ENCODE peak calls at places on chromosomes 11 and 22, in seven cellular contexts. One of them, this sample, is unnamed.

GRCh38 chr11:46728659-46729040 is 9.6 kb downstream of the F2 start:
- DNase-seq in osteocyte: no peak
- DNase-seq in activated T-helper 1 cell treated with Interleukin-2 at 50 U/mL for 16 hours: no peak
- DNase-seq in mesendoderm: no peak
- DNase-seq in heart left ventricle: no peak
- DNase-seq in cardiac muscle cell: no peak
- DNase-seq in activated naive CD4-positive, alpha-beta T cell: no peak
- DNase-seq in this sample: no peak

GRCh38 chr11:69249641-69250502 is 44.1 kb upstream of the MYEOV start:
- DNase-seq in heart left ventricle: no peak
- DNase-seq in mesendoderm: peak
- DNase-seq in activated T-helper 1 cell treated with Interleukin-2 at 50 U/mL for 16 hours: no peak
- DNase-seq in osteocyte: peak
- DNase-seq in cardiac muscle cell: peak
- DNase-seq in activated naive CD4-positive, alpha-beta T cell: no peak
- DNase-seq in this sample: no peak

GRCh38 chr11:62506413-62506940 is 40.1 kb downstream of the AHNAK start:
- DNase-seq in activated naive CD4-positive, alpha-beta T cell: no peak
- DNase-seq in osteocyte: no peak
- DNase-seq in activated T-helper 1 cell treated with Interleukin-2 at 50 U/mL for 16 hours: no peak
- DNase-seq in mesendoderm: no peak
- DNase-seq in cardiac muscle cell: no peak
- DNase-seq in heart left ventricle: no peak
- DNase-seq in this sample: no peak

GRCh38 chr22:19814428-19814827 is 40.2 kb downstream of the GNB1L start:
- DNase-seq in mesendoderm: no peak
- DNase-seq in heart left ventricle: no peak
- DNase-seq in activated T-helper 1 cell treated with Interleukin-2 at 50 U/mL for 16 hours: no peak
- DNase-seq in activated naive CD4-positive, alpha-beta T cell: no peak
- DNase-seq in cardiac muscle cell: no peak
- DNase-seq in osteocyte: no peak
- DNase-seq in this sample: peak

GRCh38 chr11:127804775-127805446 is 782.4 kb downstream of the ETS1 start:
- DNase-seq in activated T-helper 1 cell treated with Interleukin-2 at 50 U/mL for 16 hours: no peak
- DNase-seq in activated naive CD4-positive, alpha-beta T cell: no peak
- DNase-seq in mesendoderm: no peak
- DNase-seq in cardiac muscle cell: no peak
- DNase-seq in osteocyte: no peak
- DNase-seq in heart left ventricle: no peak
- DNase-seq in this sample: no peak

GRCh38 chr11:2685051-2685450 is 14.7 kb downstream of the KCNQ1OT1 start:
- DNase-seq in osteocyte: no peak
- DNase-seq in cardiac muscle cell: no peak
- DNase-seq in mesendoderm: no peak
- DNase-seq in heart left ventricle: no peak
- DNase-seq in activated naive CD4-positive, alpha-beta T cell: no peak
- DNase-seq in activated T-helper 1 cell treated with Interleukin-2 at 50 U/mL for 16 hours: no peak
- DNase-seq in this sample: no peak

GRCh38 chr11:38060930-38061329 is 1462.9 kb upstream of the RAG2 start:
- DNase-seq in osteocyte: no peak
- DNase-seq in mesendoderm: peak
- DNase-seq in heart left ventricle: no peak
- DNase-seq in activated T-helper 1 cell treated with Interleukin-2 at 50 U/mL for 16 hours: no peak
- DNase-seq in activated naive CD4-positive, alpha-beta T cell: no peak
- DNase-seq in cardiac muscle cell: no peak
- DNase-seq in this sample: no peak

GRCh38 chr22:37284807-37285355 is 2.6 kb downstream of the CYTH4 start:
- DNase-seq in cardiac muscle cell: no peak
- DNase-seq in activated T-helper 1 cell treated with Interleukin-2 at 50 U/mL for 16 hours: peak
- DNase-seq in activated naive CD4-positive, alpha-beta T cell: peak
- DNase-seq in heart left ventricle: peak
- DNase-seq in osteocyte: no peak
- DNase-seq in mesendoderm: no peak
- DNase-seq in this sample: no peak

GRCh38 chr11:72079776-72080325 is 491 bp downstream of the NUMA1 start:
- DNase-seq in osteocyte: no peak
- DNase-seq in cardiac muscle cell: no peak
- DNase-seq in activated T-helper 1 cell treated with Interleukin-2 at 50 U/mL for 16 hours: no peak
- DNase-seq in mesendoderm: no peak
- DNase-seq in activated naive CD4-positive, alpha-beta T cell: no peak
- DNase-seq in heart left ventricle: no peak
- DNase-seq in this sample: no peak

GRCh38 chr11:73359930-73360742 is 16.1 kb upstream of the RELT start:
- DNase-seq in activated naive CD4-positive, alpha-beta T cell: peak
- DNase-seq in heart left ventricle: no peak
- DNase-seq in activated T-helper 1 cell treated with Interleukin-2 at 50 U/mL for 16 hours: no peak
- DNase-seq in osteocyte: no peak
- DNase-seq in cardiac muscle cell: peak
- DNase-seq in mesendoderm: peak
- DNase-seq in this sample: no peak

GRCh38 chr11:103367650-103368049 is 258.4 kb downstream of the DYNC2H1 start:
- DNase-seq in activated T-helper 1 cell treated with Interleukin-2 at 50 U/mL for 16 hours: no peak
- DNase-seq in mesendoderm: no peak
- DNase-seq in activated naive CD4-positive, alpha-beta T cell: no peak
- DNase-seq in cardiac muscle cell: no peak
- DNase-seq in heart left ventricle: no peak
- DNase-seq in osteocyte: no peak
- DNase-seq in this sample: no peak

GRCh38 chr22:30602049-30602448 is 4.9 kb upstream of the TCN2 start:
- DNase-seq in osteocyte: no peak
- DNase-seq in activated T-helper 1 cell treated with Interleukin-2 at 50 U/mL for 16 hours: no peak
- DNase-seq in cardiac muscle cell: peak
- DNase-seq in activated naive CD4-positive, alpha-beta T cell: no peak
- DNase-seq in heart left ventricle: no peak
- DNase-seq in mesendoderm: peak
- DNase-seq in this sample: no peak

GRCh38 chr22:36991220-36991619 is 28.0 kb downstream of the TST start:
- DNase-seq in osteocyte: no peak
- DNase-seq in activated naive CD4-positive, alpha-beta T cell: no peak
- DNase-seq in cardiac muscle cell: no peak
- DNase-seq in activated T-helper 1 cell treated with Interleukin-2 at 50 U/mL for 16 hours: no peak
- DNase-seq in mesendoderm: peak
- DNase-seq in heart left ventricle: no peak
- DNase-seq in this sample: no peak

GRCh38 chr22:46060292-46061123 is 83.5 kb upstream of the WNT7B start:
- DNase-seq in activated naive CD4-positive, alpha-beta T cell: no peak
- DNase-seq in heart left ventricle: no peak
- DNase-seq in mesendoderm: no peak
- DNase-seq in activated T-helper 1 cell treated with Interleukin-2 at 50 U/mL for 16 hours: no peak
- DNase-seq in osteocyte: no peak
- DNase-seq in cardiac muscle cell: no peak
- DNase-seq in this sample: no peak

GRCh38 chr22:33864723-33865130 is 55.5 kb downstream of the LARGE1 start:
- DNase-seq in osteocyte: no peak
- DNase-seq in mesendoderm: no peak
- DNase-seq in heart left ventricle: peak
- DNase-seq in activated naive CD4-positive, alpha-beta T cell: no peak
- DNase-seq in activated T-helper 1 cell treated with Interleukin-2 at 50 U/mL for 16 hours: no peak
- DNase-seq in cardiac muscle cell: peak
- DNase-seq in this sample: no peak

GRCh38 chr11:78796956-78797355 is 222.3 kb upstream of the NARS2 start:
- DNase-seq in osteocyte: no peak
- DNase-seq in activated naive CD4-positive, alpha-beta T cell: no peak
- DNase-seq in mesendoderm: no peak
- DNase-seq in heart left ventricle: no peak
- DNase-seq in cardiac muscle cell: peak
- DNase-seq in activated T-helper 1 cell treated with Interleukin-2 at 50 U/mL for 16 hours: no peak
- DNase-seq in this sample: no peak

GRCh38 chr22:49244466-49245420 is 582.9 kb downstream of the BRD1 start:
- DNase-seq in activated T-helper 1 cell treated with Interleukin-2 at 50 U/mL for 16 hours: no peak
- DNase-seq in osteocyte: peak
- DNase-seq in cardiac muscle cell: no peak
- DNase-seq in activated naive CD4-positive, alpha-beta T cell: no peak
- DNase-seq in mesendoderm: no peak
- DNase-seq in heart left ventricle: no peak
- DNase-seq in this sample: peak

GRCh38 chr11:43917851-43918250 is 24.6 kb upstream of the C11orf96 start:
- DNase-seq in mesendoderm: no peak
- DNase-seq in heart left ventricle: no peak
- DNase-seq in activated T-helper 1 cell treated with Interleukin-2 at 50 U/mL for 16 hours: no peak
- DNase-seq in activated naive CD4-positive, alpha-beta T cell: no peak
- DNase-seq in cardiac muscle cell: no peak
- DNase-seq in osteocyte: no peak
- DNase-seq in this sample: no peak

GRCh38 chr22:36439481-36440271 is 41.8 kb downstream of the TXN2 start:
- DNase-seq in cardiac muscle cell: peak
- DNase-seq in osteocyte: peak
- DNase-seq in heart left ventricle: peak
- DNase-seq in mesendoderm: peak
- DNase-seq in activated naive CD4-positive, alpha-beta T cell: no peak
- DNase-seq in activated T-helper 1 cell treated with Interleukin-2 at 50 U/mL for 16 hours: no peak
- DNase-seq in this sample: no peak

GRCh38 chr11:68431984-68432600 is 28.5 kb upstream of the PPP6R3 start:
- DNase-seq in osteocyte: no peak
- DNase-seq in activated naive CD4-positive, alpha-beta T cell: no peak
- DNase-seq in heart left ventricle: no peak
- DNase-seq in mesendoderm: no peak
- DNase-seq in cardiac muscle cell: no peak
- DNase-seq in activated T-helper 1 cell treated with Interleukin-2 at 50 U/mL for 16 hours: no peak
- DNase-seq in this sample: no peak

GRCh38 chr22:24543068-24543675 is 11.8 kb downstream of the GUCD1 start:
- DNase-seq in mesendoderm: no peak
- DNase-seq in cardiac muscle cell: no peak
- DNase-seq in activated T-helper 1 cell treated with Interleukin-2 at 50 U/mL for 16 hours: no peak
- DNase-seq in heart left ventricle: no peak
- DNase-seq in activated naive CD4-positive, alpha-beta T cell: no peak
- DNase-seq in osteocyte: no peak
- DNase-seq in this sample: no peak

GRCh38 chr11:23288001-23288783 is 427.9 kb upstream of the CCDC179 start:
- DNase-seq in mesendoderm: no peak
- DNase-seq in cardiac muscle cell: no peak
- DNase-seq in activated T-helper 1 cell treated with Interleukin-2 at 50 U/mL for 16 hours: no peak
- DNase-seq in activated naive CD4-positive, alpha-beta T cell: no peak
- DNase-seq in osteocyte: no peak
- DNase-seq in heart left ventricle: no peak
- DNase-seq in this sample: no peak

GRCh38 chr11:76802151-76802550 is 19.0 kb downstream of the TSKU start:
- DNase-seq in cardiac muscle cell: no peak
- DNase-seq in activated T-helper 1 cell treated with Interleukin-2 at 50 U/mL for 16 hours: no peak
- DNase-seq in activated naive CD4-positive, alpha-beta T cell: no peak
- DNase-seq in mesendoderm: no peak
- DNase-seq in heart left ventricle: no peak
- DNase-seq in osteocyte: peak
- DNase-seq in this sample: peak

GRCh38 chr22:17964153-17964552 is 60.2 kb downstream of the MICAL3 start:
- DNase-seq in cardiac muscle cell: no peak
- DNase-seq in heart left ventricle: no peak
- DNase-seq in mesendoderm: peak
- DNase-seq in activated T-helper 1 cell treated with Interleukin-2 at 50 U/mL for 16 hours: no peak
- DNase-seq in osteocyte: no peak
- DNase-seq in activated naive CD4-positive, alpha-beta T cell: no peak
- DNase-seq in this sample: no peak

GRCh38 chr22:32802291-32802826 is 854 bp downstream of the TIMP3 start:
- DNase-seq in activated naive CD4-positive, alpha-beta T cell: no peak
- DNase-seq in heart left ventricle: no peak
- DNase-seq in cardiac muscle cell: peak
- DNase-seq in mesendoderm: no peak
- DNase-seq in activated T-helper 1 cell treated with Interleukin-2 at 50 U/mL for 16 hours: no peak
- DNase-seq in osteocyte: no peak
- DNase-seq in this sample: no peak

GRCh38 chr11:63832336-63832735 is 6.6 kb upstream of the MARK2 start:
- DNase-seq in cardiac muscle cell: no peak
- DNase-seq in activated naive CD4-positive, alpha-beta T cell: no peak
- DNase-seq in osteocyte: no peak
- DNase-seq in activated T-helper 1 cell treated with Interleukin-2 at 50 U/mL for 16 hours: no peak
- DNase-seq in heart left ventricle: no peak
- DNase-seq in mesendoderm: no peak
- DNase-seq in this sample: no peak

GRCh38 chr11:58061813-58062212 is 31.1 kb downstream of the OR6Q1 start:
- DNase-seq in activated T-helper 1 cell treated with Interleukin-2 at 50 U/mL for 16 hours: no peak
- DNase-seq in mesendoderm: no peak
- DNase-seq in heart left ventricle: no peak
- DNase-seq in cardiac muscle cell: peak
- DNase-seq in activated naive CD4-positive, alpha-beta T cell: no peak
- DNase-seq in osteocyte: no peak
- DNase-seq in this sample: no peak

GRCh38 chr11:20493340-20493739 is 105.8 kb downstream of the PRMT3 start:
- DNase-seq in mesendoderm: no peak
- DNase-seq in activated naive CD4-positive, alpha-beta T cell: no peak
- DNase-seq in heart left ventricle: no peak
- DNase-seq in osteocyte: no peak
- DNase-seq in cardiac muscle cell: peak
- DNase-seq in activated T-helper 1 cell treated with Interleukin-2 at 50 U/mL for 16 hours: no peak
- DNase-seq in this sample: no peak

GRCh38 chr11:34044664-34045485 is 6.7 kb upstream of the CAPRIN1 start:
- DNase-seq in osteocyte: no peak
- DNase-seq in heart left ventricle: no peak
- DNase-seq in activated naive CD4-positive, alpha-beta T cell: no peak
- DNase-seq in activated T-helper 1 cell treated with Interleukin-2 at 50 U/mL for 16 hours: no peak
- DNase-seq in cardiac muscle cell: peak
- DNase-seq in mesendoderm: peak
- DNase-seq in this sample: no peak

GRCh38 chr11:110704210-110704864 is 7.9 kb downstream of the ARHGAP20 start:
- DNase-seq in activated naive CD4-positive, alpha-beta T cell: no peak
- DNase-seq in mesendoderm: no peak
- DNase-seq in activated T-helper 1 cell treated with Interleukin-2 at 50 U/mL for 16 hours: no peak
- DNase-seq in osteocyte: no peak
- DNase-seq in heart left ventricle: no peak
- DNase-seq in cardiac muscle cell: no peak
- DNase-seq in this sample: no peak

GRCh38 chr11:61551630-61552029 is 29.2 kb downstream of the SYT7 start:
- DNase-seq in mesendoderm: no peak
- DNase-seq in heart left ventricle: peak
- DNase-seq in osteocyte: no peak
- DNase-seq in activated T-helper 1 cell treated with Interleukin-2 at 50 U/mL for 16 hours: no peak
- DNase-seq in cardiac muscle cell: peak
- DNase-seq in activated naive CD4-positive, alpha-beta T cell: no peak
- DNase-seq in this sample: no peak

GRCh38 chr22:30444632-30445437 is 19.3 kb downstream of the MTFP1 start:
- DNase-seq in activated naive CD4-positive, alpha-beta T cell: no peak
- DNase-seq in osteocyte: no peak
- DNase-seq in heart left ventricle: no peak
- DNase-seq in cardiac muscle cell: peak
- DNase-seq in mesendoderm: peak
- DNase-seq in activated T-helper 1 cell treated with Interleukin-2 at 50 U/mL for 16 hours: no peak
- DNase-seq in this sample: no peak

GRCh38 chr11:96341237-96342130 is 1.5 kb downstream of the MAML2 start:
- DNase-seq in activated T-helper 1 cell treated with Interleukin-2 at 50 U/mL for 16 hours: peak
- DNase-seq in mesendoderm: no peak
- DNase-seq in heart left ventricle: peak
- DNase-seq in activated naive CD4-positive, alpha-beta T cell: peak
- DNase-seq in osteocyte: no peak
- DNase-seq in cardiac muscle cell: peak
- DNase-seq in this sample: no peak

GRCh38 chr11:106763516-106763915 is 254.8 kb downstream of the GUCY1A2 start:
- DNase-seq in cardiac muscle cell: peak
- DNase-seq in activated T-helper 1 cell treated with Interleukin-2 at 50 U/mL for 16 hours: no peak
- DNase-seq in activated naive CD4-positive, alpha-beta T cell: no peak
- DNase-seq in heart left ventricle: no peak
- DNase-seq in mesendoderm: no peak
- DNase-seq in osteocyte: no peak
- DNase-seq in this sample: no peak

GRCh38 chr11:47413908-47414684 is 5.7 kb downstream of the SLC39A13 start:
- DNase-seq in activated T-helper 1 cell treated with Interleukin-2 at 50 U/mL for 16 hours: no peak
- DNase-seq in cardiac muscle cell: peak
- DNase-seq in heart left ventricle: peak
- DNase-seq in mesendoderm: no peak
- DNase-seq in osteocyte: no peak
- DNase-seq in activated naive CD4-positive, alpha-beta T cell: no peak
- DNase-seq in this sample: no peak

GRCh38 chr11:33900159-33900855 is 8.4 kb upstream of the LMO2 start:
- DNase-seq in mesendoderm: no peak
- DNase-seq in activated naive CD4-positive, alpha-beta T cell: no peak
- DNase-seq in osteocyte: no peak
- DNase-seq in heart left ventricle: no peak
- DNase-seq in cardiac muscle cell: no peak
- DNase-seq in activated T-helper 1 cell treated with Interleukin-2 at 50 U/mL for 16 hours: no peak
- DNase-seq in this sample: no peak

GRCh38 chr11:92130432-92130831 is 94.2 kb upstream of the FAT3 start:
- DNase-seq in osteocyte: no peak
- DNase-seq in cardiac muscle cell: peak
- DNase-seq in heart left ventricle: no peak
- DNase-seq in activated T-helper 1 cell treated with Interleukin-2 at 50 U/mL for 16 hours: no peak
- DNase-seq in activated naive CD4-positive, alpha-beta T cell: no peak
- DNase-seq in mesendoderm: no peak
- DNase-seq in this sample: no peak

This sample was measured in vagina.